ENCODE peak calls at places on chromosome 1, in four cellular contexts. F, D, U and R are unnamed samples.

GRCh38 chr1:245276426-245276825 is 121.6 kb downstream of the KIF26B start:
- DNase-seq in D (no peak), U (no peak), F (no peak), R (no peak)

GRCh38 chr1:90995495-90995894 is 26.3 kb downstream of the ZNF644 start:
- DNase-seq in U (no peak), F (no peak), D (no peak), R (no peak)

GRCh38 chr1:26831546-26832248 is 5.2 kb downstream of the ZDHHC18 start:
- DNase-seq in F (no peak), U (no peak), D (no peak), R (no peak)

GRCh38 chr1:109927908-109928307 is 17.3 kb downstream of the CSF1 start:
- DNase-seq in F (no peak), U (no peak), D (no peak), R (no peak)

GRCh38 chr1:228280106-228280901 is 72.5 kb downstream of the OBSCN start:
- DNase-seq in U (no peak), D (no peak), F (no peak), R (no peak)

GRCh38 chr1:89603651-89604413 is 29.1 kb upstream of the LRRC8C start:
- DNase-seq in F (no peak), D (no peak), U (no peak), R (no peak)

GRCh38 chr1:116167625-116168276 is 56.6 kb downstream of the MAB21L3 start:
- DNase-seq in F (no peak), U (peak; percentile 44), D (no peak), R (no peak)

GRCh38 chr1:39955547-39956539 is 898 bp downstream of the MFSD2A start:
- DNase-seq in F (peak; percentile 18), U (no peak), D (peak; percentile 33), R (peak; percentile 17)

GRCh38 chr1:3501856-3502665 is 47.6 kb downstream of the ARHGEF16 start:
- DNase-seq in F (no peak), U (peak; percentile 63), D (no peak), R (peak; percentile 44)

GRCh38 chr1:185644531-185644930 is 89.7 kb upstream of the HMCN1 start:
- DNase-seq in U (no peak), D (no peak), F (no peak), R (no peak)

GRCh38 chr1:42944207-42944928 is 14.3 kb downstream of the SLC2A1 start:
- DNase-seq in F (no peak), U (no peak), D (no peak), R (no peak)

GRCh38 chr1:178371999-178372398 is 124.8 kb downstream of the CLEC20A start:
- DNase-seq in D (no peak), U (no peak), F (no peak), R (no peak)

GRCh38 chr1:156167536-156167935 is 14.2 kb downstream of the SEMA4A start:
- DNase-seq in D (no peak), U (no peak), F (no peak), R (no peak)

GRCh38 chr1:27574871-27575831 is 28.8 kb downstream of the AHDC1 start:
- DNase-seq in F (no peak), U (peak; percentile 61), D (no peak), R (no peak)

GRCh38 chr1:88737338-88737927 is 53.4 kb downstream of the PKN2 start:
- DNase-seq in D (no peak), U (no peak), F (no peak), R (no peak)

GRCh38 chr1:4745560-4745959 is 91.2 kb downstream of the AJAP1 start:
- DNase-seq in U (peak; percentile 34), F (no peak), D (no peak), R (peak; percentile 2)

GRCh38 chr1:165403835-165404482 is 41.0 kb downstream of the RXRG start:
- DNase-seq in U (peak; percentile 38), F (peak; percentile 24), D (no peak), R (peak; percentile 66)
- TF ChIP-seq JUND in U (no peak), F (no peak), D (no peak), R (no peak)

DNA sequence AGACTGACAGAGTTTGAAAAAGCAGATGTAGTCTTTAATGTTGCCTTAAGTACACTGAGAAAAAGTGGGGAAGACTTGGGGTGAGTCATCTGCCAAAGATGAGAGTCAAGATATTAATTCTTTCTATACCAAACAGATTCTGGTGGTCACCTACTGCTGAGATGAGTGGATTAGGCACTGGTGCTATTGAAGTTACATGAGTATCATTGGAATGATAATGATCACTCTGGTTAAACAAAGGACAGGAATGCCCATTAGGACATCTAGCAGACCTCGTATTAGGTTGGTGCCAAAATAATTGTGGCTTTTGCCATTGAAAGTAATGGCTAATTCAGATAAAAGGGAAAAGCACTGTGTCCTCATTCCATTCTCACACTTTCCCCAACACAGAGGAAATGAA is 1588.9 kb downstream of the KCNT2 start:
- DNase-seq in U (no peak), D (no peak), F (peak; percentile 18), R (no peak)
- TF ChIP-seq JUND in U (no peak), D (no peak), F (no peak), R (no peak)

DNA sequence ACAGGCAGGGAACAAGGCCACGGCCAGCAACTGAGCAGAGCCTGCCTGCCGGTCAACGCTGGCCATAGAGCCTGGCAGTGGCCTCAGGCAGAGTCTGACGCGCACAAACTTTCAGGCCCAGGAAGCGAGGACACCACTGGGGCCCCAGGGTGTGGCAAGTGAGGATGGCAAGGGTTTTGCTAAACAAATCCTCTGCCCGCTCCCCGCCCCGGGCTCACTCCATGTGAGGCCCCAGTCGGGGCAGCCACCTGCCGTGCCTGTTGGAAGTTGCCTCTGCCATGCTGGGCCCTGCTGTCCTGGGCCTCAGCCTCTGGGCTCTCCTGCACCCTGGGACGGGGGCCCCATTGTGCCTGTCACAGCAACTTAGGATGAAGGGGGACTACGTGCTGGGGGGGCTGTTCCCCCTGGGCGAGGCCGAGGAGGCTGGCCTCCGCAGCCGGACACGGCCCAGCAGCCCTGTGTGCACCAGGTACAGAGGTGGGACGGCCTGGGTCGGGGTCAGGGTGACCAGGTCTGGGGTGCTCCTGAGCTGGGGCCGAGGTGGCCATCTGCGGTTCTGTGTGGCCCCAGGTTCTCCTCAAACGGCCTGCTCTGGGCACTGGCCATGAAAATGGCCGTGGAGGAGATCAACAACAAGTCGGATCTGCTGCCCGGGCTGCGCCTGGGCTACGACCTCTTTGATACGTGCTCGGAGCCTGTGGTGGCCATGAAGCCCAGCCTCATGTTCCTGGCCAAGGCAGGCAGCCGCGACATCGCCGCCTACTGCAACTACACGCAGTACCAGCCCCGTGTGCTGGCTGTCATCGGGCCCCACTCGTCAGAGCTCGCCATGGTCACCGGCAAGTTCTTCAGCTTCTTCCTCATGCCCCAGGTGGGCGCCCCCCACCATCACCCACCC is at the start of gene TAS1R3:
- DNase-seq in U (no peak), D (no peak), F (no peak), R (no peak)
- TF ChIP-seq JUND in U (no peak), D (no peak), F (no peak), R (no peak)

GRCh38 chr1:83844546-83844945 is 154.4 kb downstream of the TTLL7 start:
- DNase-seq in D (no peak), U (no peak), F (no peak), R (no peak)

GRCh38 chr1:83834621-83835264 is 164.2 kb downstream of the TTLL7 start:
- DNase-seq in U (no peak), F (no peak), D (no peak), R (no peak)

GRCh38 chr1:83836543-83836942 is 162.4 kb downstream of the TTLL7 start:
- DNase-seq in U (no peak), F (no peak), D (no peak), R (no peak)

GRCh38 chr1:83838573-83838972 is 160.4 kb downstream of the TTLL7 start:
- DNase-seq in U (no peak), F (no peak), D (no peak), R (no peak)

DNA sequence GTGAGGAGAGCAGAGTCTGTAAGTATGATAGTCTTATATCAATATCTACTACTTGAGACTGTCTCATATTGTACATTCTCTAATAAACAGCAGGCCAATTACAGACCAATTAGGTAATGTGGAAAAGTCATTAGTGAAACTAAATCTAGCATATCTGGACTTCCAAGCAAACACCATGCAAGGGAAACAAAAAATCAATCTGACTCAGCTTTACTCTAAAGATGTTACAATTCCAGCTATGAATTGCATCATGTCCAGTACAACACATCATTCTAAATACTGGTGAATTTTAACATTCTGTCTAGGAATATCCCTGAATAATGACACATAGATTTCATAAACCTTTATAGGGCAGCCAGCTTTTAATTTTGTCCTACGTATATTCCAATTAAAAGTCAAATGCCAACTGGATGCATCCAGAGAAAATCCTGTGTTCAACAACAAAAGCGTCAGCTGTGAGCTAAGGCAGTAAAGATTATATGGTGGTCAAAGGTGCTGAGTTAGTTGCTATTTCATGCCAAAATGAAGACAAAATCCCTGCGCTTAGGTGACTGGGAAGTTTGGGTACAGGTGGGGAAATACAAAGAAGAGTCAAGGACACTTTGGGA is 159.3 kb downstream of the TTLL7 start:
- DNase-seq in F (no peak), U (no peak), D (no peak), R (no peak)
- TF ChIP-seq JUND in F (no peak), U (no peak), D (no peak), R (no peak)

GRCh38 chr1:214637722-214638473 is 34.9 kb downstream of the CENPF start:
- DNase-seq in F (peak; percentile 34), D (no peak), U (peak; percentile 15), R (peak; percentile 35)
- TF ChIP-seq JUND in F (no peak), D (no peak), U (no peak), R (no peak)

GRCh38 chr1:32741417-32742131 is 39.0 kb upstream of the SYNC start:
- DNase-seq in U (peak; percentile 91), D (no peak), F (no peak), R (no peak)
- TF ChIP-seq JUND in U (no peak), D (no peak), F (no peak), R (no peak)

DNA sequence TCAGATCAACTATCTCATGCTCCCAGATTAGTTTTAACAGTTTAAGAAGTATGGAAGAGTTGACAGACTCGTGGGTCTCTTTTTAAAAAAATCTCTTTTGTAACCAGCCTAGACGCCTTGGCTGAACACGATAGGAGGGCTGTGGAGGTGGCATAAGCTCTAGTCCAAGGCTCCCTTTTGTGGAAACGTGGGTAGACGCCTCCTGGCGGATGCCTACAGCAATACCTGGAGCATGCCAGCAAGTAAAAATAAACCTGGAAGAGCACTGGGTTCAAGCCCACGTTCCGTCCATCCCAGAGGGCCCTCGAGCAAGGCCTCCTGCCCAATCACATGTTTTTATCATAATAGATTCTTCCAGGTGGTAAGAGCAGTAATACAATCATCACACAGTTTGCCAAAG is 87.9 kb downstream of the RGS7 start:
- DNase-seq in F (no peak), D (no peak), U (no peak), R (peak; percentile 41)
- TF ChIP-seq JUND in F (no peak), D (no peak), U (no peak), R (no peak)